ENCODE peak calls at places on chromosomes 4 and X, in five cellular contexts. F is right lobe of liver, W is HCT116, G is stomach, R is transverse colon. O is an unnamed sample.
A peak's percentile ranks its signal among the peaks of the same experiment; 100 is the strongest.

GRCh38 chr4:67332627-67333026 is 212.7 kb downstream of the CENPC start:
- DNase-seq in F (no peak), W (no peak), G (no peak), R (no peak), O (no peak)

GRCh38 chr4:633976-634598 is 8.7 kb downstream of the PDE6B start:
- DNase-seq in F (peak; percentile 52), W (no peak), G (no peak), R (no peak), O (no peak)

GRCh38 chrX:149720021-149720689 is 8.3 kb downstream of the MAGEA11 start:
- DNase-seq in F (no peak), W (no peak), G (no peak), R (peak; percentile 6), O (peak; percentile 36)

GRCh38 chrX:94418065-94418464 is 744.1 kb downstream of the FAM133A start:
- DNase-seq in F (no peak), W (no peak), G (no peak), R (no peak), O (no peak)

GRCh38 chrX:82412851-82413250 is 1095.2 kb upstream of the POU3F4 start:
- DNase-seq in F (no peak), W (peak; percentile 1), G (no peak), R (no peak), O (no peak)

GRCh38 chr4:13703096-13703495 is 75.6 kb upstream of the BOD1L1 start:
- DNase-seq in F (no peak), W (no peak), G (no peak), R (no peak), O (no peak)

GRCh38 chrX:44055638-44056037 is 82.4 kb upstream of the NDP start:
- DNase-seq in F (no peak), W (no peak), G (no peak), R (no peak), O (no peak)

GRCh38 chr4:14445882-14446281 is 556.4 kb upstream of the CPEB2 start:
- DNase-seq in F (no peak), W (no peak), G (no peak), R (no peak), O (no peak)

GRCh38 chrX:69152398-69152797 is 12.9 kb downstream of the PJA1 start:
- DNase-seq in F (peak; percentile 65), W (no peak), G (no peak), R (peak; percentile 43), O (peak; percentile 62)

GRCh38 chr4:1010522-1011021 is 854 bp upstream of the FGFRL1 start:
- DNase-seq in F (peak; percentile 84), W (peak; percentile 53), G (peak; percentile 63), R (peak; percentile 76), O (peak; percentile 59)

GRCh38 chr4:176044589-176044951 is 21.1 kb upstream of the WDR17 start:
- DNase-seq in F (no peak), W (no peak), G (no peak), R (no peak), O (no peak)

GRCh38 chrX:152231106-152231505 is 92.7 kb upstream of the MAGEA10 start:
- DNase-seq in F (no peak), W (no peak), G (no peak), R (no peak), O (no peak)

GRCh38 chrX:130715299-130715698 is 187.7 kb downstream of the ENOX2 start:
- DNase-seq in F (no peak), W (no peak), G (no peak), R (no peak), O (no peak)

GRCh38 chrX:3811331-3812311 is 98.2 kb upstream of the PRKX start:
- DNase-seq in F (no peak), W (peak; percentile 6), G (peak; percentile 31), R (peak; percentile 28), O (peak; percentile 42)

GRCh38 chrX:32448320-32448719 is 763.0 kb downstream of the DMD start:
- DNase-seq in F (no peak), W (no peak), G (no peak), R (no peak), O (no peak)

GRCh38 chr4:103019319-103020124 is at the start of gene SLC9B1:
- DNase-seq in F (peak; percentile 98), W (peak; percentile 91), G (peak; percentile 98), R (peak; percentile 98), O (peak; percentile 98)

GRCh38 chrX:88425739-88426138 is 321.3 kb upstream of the CPXCR1 start:
- DNase-seq in F (no peak), W (no peak), G (no peak), R (no peak), O (no peak)

GRCh38 chr4:181006509-181007290 is 1236.5 kb upstream of the TENM3 start:
- DNase-seq in F (no peak), W (no peak), G (no peak), R (no peak), O (no peak)

GRCh38 chrX:55342533-55343501 is 78.1 kb upstream of the PAGE3 start:
- DNase-seq in F (no peak), W (no peak), G (peak; percentile 30), R (peak; percentile 39), O (peak; percentile 23)

GRCh38 chr4:36280555-36280954 is 861 bp upstream of the DTHD1 start:
- DNase-seq in F (no peak), W (no peak), G (no peak), R (no peak), O (no peak)

GRCh38 chr4:143273170-143273917 is 63.3 kb upstream of the GAB1 start:
- DNase-seq in F (no peak), W (no peak), G (no peak), R (no peak), O (no peak)

GRCh38 chr4:125719987-125720386 is 405.2 kb downstream of the FAT4 start:
- DNase-seq in F (no peak), W (peak; percentile 53), G (no peak), R (no peak), O (no peak)

GRCh38 chrX:72314881-72315280 is 9.2 kb upstream of the CITED1 start:
- DNase-seq in F (no peak), W (no peak), G (no peak), R (no peak), O (no peak)

GRCh38 chr4:172578712-172579111 is 589.9 kb upstream of the GALNT7 start:
- DNase-seq in F (no peak), W (no peak), G (no peak), R (no peak), O (no peak)

GRCh38 chr4:156970501-156971167 is 965 bp downstream of the PDGFC start:
- DNase-seq in F (peak; percentile 78), W (no peak), G (peak; percentile 64), R (peak; percentile 61), O (peak; percentile 70)

GRCh38 chr4:110622841-110623709 is at the start of gene PITX2:
- DNase-seq in F (no peak), W (peak; percentile 92), G (no peak), R (peak; percentile 95), O (peak; percentile 59)

GRCh38 chr4:174575436-174575835 is 53.1 kb upstream of the HPGD start:
- DNase-seq in F (no peak), W (no peak), G (no peak), R (no peak), O (no peak)

GRCh38 chr4:129377131-129377845 is 281.3 kb downstream of the C4orf33 start:
- DNase-seq in F (no peak), W (no peak), G (no peak), R (no peak), O (no peak)

GRCh38 chrX:17932781-17933180 is 71.7 kb upstream of the RAI2 start:
- DNase-seq in F (no peak), W (no peak), G (no peak), R (no peak), O (no peak)

GRCh38 chr4:16079046-16079445 is 4.8 kb downstream of the PROM1 start:
- DNase-seq in F (no peak), W (no peak), G (no peak), R (no peak), O (no peak)

GRCh38 chrX:19332983-19333382 is 10.7 kb upstream of the PDHA1 start:
- DNase-seq in F (no peak), W (no peak), G (no peak), R (no peak), O (no peak)

GRCh38 chrX:153245288-153245731 is 66.2 kb downstream of the MAGEA1 start:
- DNase-seq in F (no peak), W (no peak), G (no peak), R (no peak), O (no peak)

GRCh38 chrX:70134116-70134477 is 850 bp downstream of the IGBP1 start:
- DNase-seq in F (no peak), W (no peak), G (no peak), R (peak; percentile 11), O (no peak)

GRCh38 chrX:11437642-11438379 is 144.6 kb downstream of the AMELX start:
- DNase-seq in F (peak; percentile 60), W (no peak), G (no peak), R (peak; percentile 22), O (peak; percentile 19)

GRCh38 chrX:10157545-10157944 is 770 bp downstream of the CLCN4 start:
- DNase-seq in F (no peak), W (no peak), G (no peak), R (no peak), O (no peak)

GRCh38 chrX:113747274-113747973 is 836.5 kb upstream of the HTR2C start:
- DNase-seq in F (no peak), W (no peak), G (no peak), R (no peak), O (no peak)

GRCh38 chr4:118273642-118274041 is 79.2 kb downstream of the PRSS12 start:
- DNase-seq in F (no peak), W (no peak), G (no peak), R (no peak), O (no peak)

DNA sequence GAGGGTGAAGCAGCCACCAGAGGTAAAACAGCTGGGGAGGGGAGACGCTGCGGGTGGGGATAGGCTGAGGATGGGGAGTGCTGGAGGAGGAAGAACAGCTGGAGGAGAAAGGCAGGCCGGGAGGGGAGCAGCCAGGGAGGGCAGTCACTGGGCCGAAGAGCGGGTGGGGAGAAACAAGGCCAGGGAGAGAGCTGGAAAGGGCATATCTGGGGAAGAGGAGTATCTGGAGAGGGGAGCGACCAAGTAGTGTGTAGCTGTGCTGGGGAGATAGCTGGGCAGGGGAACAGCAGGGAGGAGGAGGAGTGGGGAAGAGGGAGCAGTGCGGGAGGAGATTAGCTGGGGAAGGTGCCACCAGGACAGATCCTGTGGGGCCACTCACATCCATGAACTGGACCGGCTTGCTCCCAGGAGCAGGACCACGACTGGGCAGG is 2.7 kb downstream of the SLC38A5 start:
- DNase-seq in F (peak; percentile 30), W (no peak), G (no peak), R (no peak), O (no peak)
- TF ChIP-seq POLR2A in F (no peak), W (no peak), G (no peak), R (no peak), O (no peak)

GRCh38 chr4:2799971-2800690 is 7.2 kb downstream of the SH3BP2 start:
- DNase-seq in F (peak; percentile 64), W (no peak), G (no peak), R (peak; percentile 9), O (peak; percentile 18)
- H3K4me1 ChIP-seq in F (peaks cover 2% of the 10 kb centered on the region), W (peaks cover 41% of the 10 kb centered on the region), G (peaks cover 76% of the 10 kb centered on the region), R (peaks cover 95% of the 10 kb centered on the region), O (peaks cover 78% of the 10 kb centered on the region)

GRCh38 chr4:114599231-114600065 is 841 bp downstream of the UGT8 start:
- DNase-seq in F (no peak), W (peak; percentile 15), G (peak; percentile 43), R (peak; percentile 71), O (peak; percentile 42)
- TF ChIP-seq POLR2A in F (no peak), W (no peak), G (no peak), R (peak; percentile 48), O (no peak)

DNA sequence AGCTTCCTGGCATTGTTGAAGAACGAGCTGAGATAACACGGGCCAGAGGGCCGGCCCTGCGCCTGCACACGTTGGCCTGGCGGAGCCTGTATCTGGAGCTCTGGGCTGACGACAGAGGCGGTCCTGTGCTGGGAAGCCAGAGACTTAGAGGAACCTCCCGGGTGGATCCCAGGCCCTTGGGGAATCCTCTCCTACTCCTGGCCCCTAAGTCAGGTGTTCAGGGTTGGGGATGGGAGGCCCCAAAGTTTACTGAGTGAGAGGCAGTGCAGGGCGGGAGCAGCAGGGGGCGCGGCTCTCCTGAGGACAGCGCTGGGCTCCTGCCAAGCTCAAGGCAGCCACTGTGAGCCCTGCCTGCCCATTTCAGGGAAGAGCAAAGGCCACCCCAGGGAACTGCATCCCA is 2.5 kb upstream of the HTRA3 start:
- DNase-seq in F (peak; percentile 75), W (peak; percentile 35), G (peak; percentile 85), R (peak; percentile 67), O (peak; percentile 75)
- H3K4me1 ChIP-seq in F (no peaks in the 10 kb centered on the region), W (no peaks in the 10 kb centered on the region), G (peaks cover 23% of the 10 kb centered on the region), R (peaks cover 20% of the 10 kb centered on the region), O (peaks cover 15% of the 10 kb centered on the region)

O was measured in body of pancreas.